ENCODE peak calls at places on chromosomes 13 and 19, in ten cellular contexts. One of them, this sample, is unnamed.

GRCh38 chr19:23415561-23416191 is 20.4 kb upstream of the ZNF91 start:
- DNase-seq in activated CD4-positive, alpha-beta T cell treated with anti-CD3 and anti-CD28 coated beads, Interleukin-2, amount 10 ng/mL, durations not matched to agents 7 days and 5 days: no peak
- DNase-seq in GM23248: peak; percentile 25
- DNase-seq in NCI-H2029: peak; percentile 22
- DNase-seq in germinal center: peak; percentile 18
- DNase-seq in mammary epithelial cell: peak; percentile 21
- DNase-seq in neural crest cell: peak; percentile 61
- DNase-seq in stimulated activated CD8-positive, alpha-beta memory T cell treated with anti-CD3 and anti-CD28 coated beads, Interleukin-4, amount 100 ng/mL, for 24 hours: no peak
- DNase-seq in activated CD8-positive, alpha-beta memory T cell treated with anti-CD3 and anti-CD28 coated beads for 1 hour: no peak
- DNase-seq in HEK293T: no peak
- DNase-seq in this sample: no peak

GRCh38 chr19:2636897-2637683 is 65.4 kb downstream of the GNG7 start:
- DNase-seq in NCI-H2029: no peak
- DNase-seq in GM23248: peak; percentile 64
- DNase-seq in neural crest cell: peak; percentile 64
- DNase-seq in HEK293T: peak; percentile 74
- DNase-seq in activated CD4-positive, alpha-beta T cell treated with anti-CD3 and anti-CD28 coated beads, Interleukin-2, amount 10 ng/mL, durations not matched to agents 7 days and 5 days: peak; percentile 78
- DNase-seq in germinal center: peak; percentile 88
- DNase-seq in activated CD8-positive, alpha-beta memory T cell treated with anti-CD3 and anti-CD28 coated beads for 1 hour: peak; percentile 33
- DNase-seq in stimulated activated CD8-positive, alpha-beta memory T cell treated with anti-CD3 and anti-CD28 coated beads, Interleukin-4, amount 100 ng/mL, for 24 hours: peak; percentile 61
- DNase-seq in mammary epithelial cell: no peak
- DNase-seq in this sample: peak; percentile 16

GRCh38 chr19:56141416-56141992 is 417 bp downstream of the ZNF444 start:
- DNase-seq in activated CD4-positive, alpha-beta T cell treated with anti-CD3 and anti-CD28 coated beads, Interleukin-2, amount 10 ng/mL, durations not matched to agents 7 days and 5 days: peak; percentile 50
- DNase-seq in activated CD8-positive, alpha-beta memory T cell treated with anti-CD3 and anti-CD28 coated beads for 1 hour: no peak
- DNase-seq in GM23248: peak; percentile 59
- DNase-seq in neural crest cell: no peak
- DNase-seq in germinal center: no peak
- DNase-seq in NCI-H2029: no peak
- DNase-seq in HEK293T: no peak
- DNase-seq in mammary epithelial cell: peak; percentile 11
- DNase-seq in stimulated activated CD8-positive, alpha-beta memory T cell treated with anti-CD3 and anti-CD28 coated beads, Interleukin-4, amount 100 ng/mL, for 24 hours: no peak
- DNase-seq in this sample: no peak

GRCh38 chr19:31436121-31436776 is 87.0 kb upstream of the TSHZ3 start:
- DNase-seq in stimulated activated CD8-positive, alpha-beta memory T cell treated with anti-CD3 and anti-CD28 coated beads, Interleukin-4, amount 100 ng/mL, for 24 hours: no peak
- DNase-seq in activated CD4-positive, alpha-beta T cell treated with anti-CD3 and anti-CD28 coated beads, Interleukin-2, amount 10 ng/mL, durations not matched to agents 7 days and 5 days: no peak
- DNase-seq in GM23248: peak; percentile 92
- DNase-seq in NCI-H2029: no peak
- DNase-seq in HEK293T: no peak
- DNase-seq in germinal center: no peak
- DNase-seq in activated CD8-positive, alpha-beta memory T cell treated with anti-CD3 and anti-CD28 coated beads for 1 hour: no peak
- DNase-seq in mammary epithelial cell: peak; percentile 60
- DNase-seq in neural crest cell: no peak
- DNase-seq in this sample: no peak

GRCh38 chr13:97307882-97308624 is 85.9 kb downstream of the MBNL2 start:
- DNase-seq in activated CD4-positive, alpha-beta T cell treated with anti-CD3 and anti-CD28 coated beads, Interleukin-2, amount 10 ng/mL, durations not matched to agents 7 days and 5 days: no peak
- DNase-seq in HEK293T: no peak
- DNase-seq in mammary epithelial cell: peak; percentile 86
- DNase-seq in NCI-H2029: no peak
- DNase-seq in stimulated activated CD8-positive, alpha-beta memory T cell treated with anti-CD3 and anti-CD28 coated beads, Interleukin-4, amount 100 ng/mL, for 24 hours: no peak
- DNase-seq in neural crest cell: no peak
- DNase-seq in germinal center: no peak
- DNase-seq in GM23248: peak; percentile 62
- DNase-seq in activated CD8-positive, alpha-beta memory T cell treated with anti-CD3 and anti-CD28 coated beads for 1 hour: no peak
- DNase-seq in this sample: peak; percentile 24

GRCh38 chr19:52691215-52691610 is 43.6 kb downstream of the ZNF611 start:
- DNase-seq in activated CD8-positive, alpha-beta memory T cell treated with anti-CD3 and anti-CD28 coated beads for 1 hour: no peak
- DNase-seq in neural crest cell: no peak
- DNase-seq in activated CD4-positive, alpha-beta T cell treated with anti-CD3 and anti-CD28 coated beads, Interleukin-2, amount 10 ng/mL, durations not matched to agents 7 days and 5 days: no peak
- DNase-seq in HEK293T: no peak
- DNase-seq in mammary epithelial cell: no peak
- DNase-seq in NCI-H2029: no peak
- DNase-seq in GM23248: peak; percentile 26
- DNase-seq in germinal center: no peak
- DNase-seq in stimulated activated CD8-positive, alpha-beta memory T cell treated with anti-CD3 and anti-CD28 coated beads, Interleukin-4, amount 100 ng/mL, for 24 hours: no peak
- DNase-seq in this sample: no peak

GRCh38 chr19:55546822-55547614 is 1.7 kb upstream of the SBK3 start:
- DNase-seq in HEK293T: peak; percentile 6
- DNase-seq in GM23248: peak; percentile 79
- DNase-seq in NCI-H2029: peak; percentile 34
- DNase-seq in activated CD4-positive, alpha-beta T cell treated with anti-CD3 and anti-CD28 coated beads, Interleukin-2, amount 10 ng/mL, durations not matched to agents 7 days and 5 days: no peak
- DNase-seq in neural crest cell: no peak
- DNase-seq in germinal center: no peak
- DNase-seq in stimulated activated CD8-positive, alpha-beta memory T cell treated with anti-CD3 and anti-CD28 coated beads, Interleukin-4, amount 100 ng/mL, for 24 hours: no peak
- DNase-seq in activated CD8-positive, alpha-beta memory T cell treated with anti-CD3 and anti-CD28 coated beads for 1 hour: no peak
- DNase-seq in mammary epithelial cell: peak; percentile 26
- DNase-seq in this sample: no peak

GRCh38 chr13:24216176-24216575 is 55.7 kb downstream of the SPATA13 start:
- DNase-seq in activated CD8-positive, alpha-beta memory T cell treated with anti-CD3 and anti-CD28 coated beads for 1 hour: no peak
- DNase-seq in stimulated activated CD8-positive, alpha-beta memory T cell treated with anti-CD3 and anti-CD28 coated beads, Interleukin-4, amount 100 ng/mL, for 24 hours: no peak
- DNase-seq in NCI-H2029: no peak
- DNase-seq in mammary epithelial cell: peak; percentile 54
- DNase-seq in activated CD4-positive, alpha-beta T cell treated with anti-CD3 and anti-CD28 coated beads, Interleukin-2, amount 10 ng/mL, durations not matched to agents 7 days and 5 days: no peak
- DNase-seq in GM23248: no peak
- DNase-seq in neural crest cell: no peak
- DNase-seq in HEK293T: no peak
- DNase-seq in germinal center: no peak
- DNase-seq in this sample: no peak

GRCh38 chr13:32901994-32902780 is 114.0 kb upstream of the KL start:
- DNase-seq in NCI-H2029: no peak
- DNase-seq in germinal center: no peak
- DNase-seq in stimulated activated CD8-positive, alpha-beta memory T cell treated with anti-CD3 and anti-CD28 coated beads, Interleukin-4, amount 100 ng/mL, for 24 hours: no peak
- DNase-seq in HEK293T: no peak
- DNase-seq in neural crest cell: no peak
- DNase-seq in activated CD8-positive, alpha-beta memory T cell treated with anti-CD3 and anti-CD28 coated beads for 1 hour: no peak
- DNase-seq in activated CD4-positive, alpha-beta T cell treated with anti-CD3 and anti-CD28 coated beads, Interleukin-2, amount 10 ng/mL, durations not matched to agents 7 days and 5 days: no peak
- DNase-seq in mammary epithelial cell: no peak
- DNase-seq in GM23248: peak; percentile 76
- DNase-seq in this sample: no peak

GRCh38 chr13:96089749-96090239 is at the start of gene HS6ST3:
- DNase-seq in activated CD8-positive, alpha-beta memory T cell treated with anti-CD3 and anti-CD28 coated beads for 1 hour: no peak
- DNase-seq in stimulated activated CD8-positive, alpha-beta memory T cell treated with anti-CD3 and anti-CD28 coated beads, Interleukin-4, amount 100 ng/mL, for 24 hours: no peak
- DNase-seq in mammary epithelial cell: peak; percentile 14
- DNase-seq in activated CD4-positive, alpha-beta T cell treated with anti-CD3 and anti-CD28 coated beads, Interleukin-2, amount 10 ng/mL, durations not matched to agents 7 days and 5 days: no peak
- DNase-seq in GM23248: peak; percentile 42
- DNase-seq in germinal center: peak; percentile 17
- DNase-seq in NCI-H2029: no peak
- DNase-seq in neural crest cell: peak; percentile 20
- DNase-seq in HEK293T: peak; percentile 71
- DNase-seq in this sample: no peak

GRCh38 chr19:16180611-16181010 is 4.6 kb upstream of the FAM32A start:
- DNase-seq in GM23248: peak; percentile 81
- DNase-seq in germinal center: no peak
- DNase-seq in stimulated activated CD8-positive, alpha-beta memory T cell treated with anti-CD3 and anti-CD28 coated beads, Interleukin-4, amount 100 ng/mL, for 24 hours: no peak
- DNase-seq in mammary epithelial cell: peak; percentile 46
- DNase-seq in NCI-H2029: no peak
- DNase-seq in neural crest cell: no peak
- DNase-seq in HEK293T: no peak
- DNase-seq in activated CD8-positive, alpha-beta memory T cell treated with anti-CD3 and anti-CD28 coated beads for 1 hour: no peak
- DNase-seq in activated CD4-positive, alpha-beta T cell treated with anti-CD3 and anti-CD28 coated beads, Interleukin-2, amount 10 ng/mL, durations not matched to agents 7 days and 5 days: no peak
- DNase-seq in this sample: no peak

GRCh38 chr19:55158848-55159793 is 1.6 kb upstream of the TNNI3 start:
- DNase-seq in germinal center: no peak
- DNase-seq in GM23248: peak; percentile 60
- DNase-seq in activated CD8-positive, alpha-beta memory T cell treated with anti-CD3 and anti-CD28 coated beads for 1 hour: no peak
- DNase-seq in neural crest cell: no peak
- DNase-seq in stimulated activated CD8-positive, alpha-beta memory T cell treated with anti-CD3 and anti-CD28 coated beads, Interleukin-4, amount 100 ng/mL, for 24 hours: no peak
- DNase-seq in NCI-H2029: no peak
- DNase-seq in mammary epithelial cell: no peak
- DNase-seq in HEK293T: no peak
- DNase-seq in activated CD4-positive, alpha-beta T cell treated with anti-CD3 and anti-CD28 coated beads, Interleukin-2, amount 10 ng/mL, durations not matched to agents 7 days and 5 days: no peak
- DNase-seq in this sample: no peak

GRCh38 chr13:102033719-102034446 is 368.0 kb downstream of the FGF14 start:
- DNase-seq in activated CD8-positive, alpha-beta memory T cell treated with anti-CD3 and anti-CD28 coated beads for 1 hour: no peak
- DNase-seq in NCI-H2029: no peak
- DNase-seq in germinal center: no peak
- DNase-seq in GM23248: no peak
- DNase-seq in mammary epithelial cell: no peak
- DNase-seq in neural crest cell: no peak
- DNase-seq in HEK293T: no peak
- DNase-seq in activated CD4-positive, alpha-beta T cell treated with anti-CD3 and anti-CD28 coated beads, Interleukin-2, amount 10 ng/mL, durations not matched to agents 7 days and 5 days: no peak
- DNase-seq in stimulated activated CD8-positive, alpha-beta memory T cell treated with anti-CD3 and anti-CD28 coated beads, Interleukin-4, amount 100 ng/mL, for 24 hours: no peak
- DNase-seq in this sample: no peak

GRCh38 chr13:102598061-102598460 is 1.3 kb downstream of the TPP2 start:
- DNase-seq in mammary epithelial cell: peak; percentile 25
- DNase-seq in neural crest cell: no peak
- DNase-seq in activated CD8-positive, alpha-beta memory T cell treated with anti-CD3 and anti-CD28 coated beads for 1 hour: no peak
- DNase-seq in activated CD4-positive, alpha-beta T cell treated with anti-CD3 and anti-CD28 coated beads, Interleukin-2, amount 10 ng/mL, durations not matched to agents 7 days and 5 days: no peak
- DNase-seq in HEK293T: no peak
- DNase-seq in germinal center: no peak
- DNase-seq in stimulated activated CD8-positive, alpha-beta memory T cell treated with anti-CD3 and anti-CD28 coated beads, Interleukin-4, amount 100 ng/mL, for 24 hours: no peak
- DNase-seq in GM23248: peak; percentile 51
- DNase-seq in NCI-H2029: no peak
- DNase-seq in this sample: no peak

GRCh38 chr19:8145969-8146368 is 3.4 kb downstream of the FBN3 start:
- DNase-seq in neural crest cell: no peak
- DNase-seq in GM23248: no peak
- DNase-seq in stimulated activated CD8-positive, alpha-beta memory T cell treated with anti-CD3 and anti-CD28 coated beads, Interleukin-4, amount 100 ng/mL, for 24 hours: no peak
- DNase-seq in NCI-H2029: no peak
- DNase-seq in mammary epithelial cell: no peak
- DNase-seq in activated CD4-positive, alpha-beta T cell treated with anti-CD3 and anti-CD28 coated beads, Interleukin-2, amount 10 ng/mL, durations not matched to agents 7 days and 5 days: no peak
- DNase-seq in activated CD8-positive, alpha-beta memory T cell treated with anti-CD3 and anti-CD28 coated beads for 1 hour: no peak
- DNase-seq in germinal center: no peak
- DNase-seq in HEK293T: no peak
- DNase-seq in this sample: no peak

GRCh38 chr19:54309811-54310210 is 3.2 kb downstream of the LILRA5 start:
- DNase-seq in mammary epithelial cell: no peak
- DNase-seq in stimulated activated CD8-positive, alpha-beta memory T cell treated with anti-CD3 and anti-CD28 coated beads, Interleukin-4, amount 100 ng/mL, for 24 hours: no peak
- DNase-seq in neural crest cell: no peak
- DNase-seq in HEK293T: no peak
- DNase-seq in activated CD8-positive, alpha-beta memory T cell treated with anti-CD3 and anti-CD28 coated beads for 1 hour: no peak
- DNase-seq in NCI-H2029: no peak
- DNase-seq in activated CD4-positive, alpha-beta T cell treated with anti-CD3 and anti-CD28 coated beads, Interleukin-2, amount 10 ng/mL, durations not matched to agents 7 days and 5 days: no peak
- DNase-seq in germinal center: no peak
- DNase-seq in GM23248: no peak
- DNase-seq in this sample: no peak

GRCh38 chr19:56309511-56310185 is 5.0 kb downstream of the ZSCAN5A start:
- DNase-seq in stimulated activated CD8-positive, alpha-beta memory T cell treated with anti-CD3 and anti-CD28 coated beads, Interleukin-4, amount 100 ng/mL, for 24 hours: peak; percentile 28
- DNase-seq in mammary epithelial cell: peak; percentile 60
- DNase-seq in HEK293T: peak; percentile 62
- DNase-seq in GM23248: peak; percentile 69
- DNase-seq in germinal center: peak; percentile 76
- DNase-seq in neural crest cell: peak; percentile 58
- DNase-seq in activated CD8-positive, alpha-beta memory T cell treated with anti-CD3 and anti-CD28 coated beads for 1 hour: no peak
- DNase-seq in activated CD4-positive, alpha-beta T cell treated with anti-CD3 and anti-CD28 coated beads, Interleukin-2, amount 10 ng/mL, durations not matched to agents 7 days and 5 days: peak; percentile 59
- DNase-seq in NCI-H2029: peak; percentile 4
- DNase-seq in this sample: peak; percentile 25

GRCh38 chr13:79282976-79283375 is 123.1 kb downstream of the RBM26 start:
- DNase-seq in mammary epithelial cell: peak; percentile 48
- DNase-seq in stimulated activated CD8-positive, alpha-beta memory T cell treated with anti-CD3 and anti-CD28 coated beads, Interleukin-4, amount 100 ng/mL, for 24 hours: no peak
- DNase-seq in HEK293T: no peak
- DNase-seq in activated CD8-positive, alpha-beta memory T cell treated with anti-CD3 and anti-CD28 coated beads for 1 hour: no peak
- DNase-seq in neural crest cell: no peak
- DNase-seq in germinal center: no peak
- DNase-seq in activated CD4-positive, alpha-beta T cell treated with anti-CD3 and anti-CD28 coated beads, Interleukin-2, amount 10 ng/mL, durations not matched to agents 7 days and 5 days: no peak
- DNase-seq in GM23248: no peak
- DNase-seq in NCI-H2029: no peak
- DNase-seq in this sample: no peak

GRCh38 chr13:51412431-51412830 is 40.4 kb downstream of the INTS6 start:
- DNase-seq in HEK293T: no peak
- DNase-seq in activated CD4-positive, alpha-beta T cell treated with anti-CD3 and anti-CD28 coated beads, Interleukin-2, amount 10 ng/mL, durations not matched to agents 7 days and 5 days: no peak
- DNase-seq in stimulated activated CD8-positive, alpha-beta memory T cell treated with anti-CD3 and anti-CD28 coated beads, Interleukin-4, amount 100 ng/mL, for 24 hours: no peak
- DNase-seq in GM23248: no peak
- DNase-seq in NCI-H2029: no peak
- DNase-seq in mammary epithelial cell: no peak
- DNase-seq in neural crest cell: no peak
- DNase-seq in activated CD8-positive, alpha-beta memory T cell treated with anti-CD3 and anti-CD28 coated beads for 1 hour: no peak
- DNase-seq in germinal center: no peak
- DNase-seq in this sample: no peak

GRCh38 chr19:33236696-33237390 is 11.2 kb upstream of the SLC7A10 start:
- DNase-seq in mammary epithelial cell: no peak
- DNase-seq in NCI-H2029: no peak
- DNase-seq in germinal center: no peak
- DNase-seq in activated CD4-positive, alpha-beta T cell treated with anti-CD3 and anti-CD28 coated beads, Interleukin-2, amount 10 ng/mL, durations not matched to agents 7 days and 5 days: no peak
- DNase-seq in activated CD8-positive, alpha-beta memory T cell treated with anti-CD3 and anti-CD28 coated beads for 1 hour: no peak
- DNase-seq in HEK293T: no peak
- DNase-seq in GM23248: no peak
- DNase-seq in stimulated activated CD8-positive, alpha-beta memory T cell treated with anti-CD3 and anti-CD28 coated beads, Interleukin-4, amount 100 ng/mL, for 24 hours: no peak
- DNase-seq in neural crest cell: no peak
- DNase-seq in this sample: no peak

GRCh38 chr13:56528040-56528760 is 612.5 kb upstream of the PRR20A start:
- DNase-seq in activated CD8-positive, alpha-beta memory T cell treated with anti-CD3 and anti-CD28 coated beads for 1 hour: no peak
- DNase-seq in GM23248: no peak
- DNase-seq in activated CD4-positive, alpha-beta T cell treated with anti-CD3 and anti-CD28 coated beads, Interleukin-2, amount 10 ng/mL, durations not matched to agents 7 days and 5 days: no peak
- DNase-seq in neural crest cell: no peak
- DNase-seq in NCI-H2029: peak; percentile 45
- DNase-seq in HEK293T: no peak
- DNase-seq in mammary epithelial cell: no peak
- DNase-seq in germinal center: no peak
- DNase-seq in stimulated activated CD8-positive, alpha-beta memory T cell treated with anti-CD3 and anti-CD28 coated beads, Interleukin-4, amount 100 ng/mL, for 24 hours: no peak
- DNase-seq in this sample: no peak

GRCh38 chr19:46970815-46971214 is 48.8 kb upstream of the NPAS1 start:
- DNase-seq in activated CD4-positive, alpha-beta T cell treated with anti-CD3 and anti-CD28 coated beads, Interleukin-2, amount 10 ng/mL, durations not matched to agents 7 days and 5 days: no peak
- DNase-seq in germinal center: no peak
- DNase-seq in mammary epithelial cell: no peak
- DNase-seq in neural crest cell: no peak
- DNase-seq in stimulated activated CD8-positive, alpha-beta memory T cell treated with anti-CD3 and anti-CD28 coated beads, Interleukin-4, amount 100 ng/mL, for 24 hours: no peak
- DNase-seq in GM23248: peak; percentile 95
- DNase-seq in activated CD8-positive, alpha-beta memory T cell treated with anti-CD3 and anti-CD28 coated beads for 1 hour: no peak
- DNase-seq in NCI-H2029: peak; percentile 74
- DNase-seq in HEK293T: no peak
- DNase-seq in this sample: peak; percentile 21

GRCh38 chr19:38025908-38026307 is 118.9 kb downstream of the SIPA1L3 start:
- DNase-seq in stimulated activated CD8-positive, alpha-beta memory T cell treated with anti-CD3 and anti-CD28 coated beads, Interleukin-4, amount 100 ng/mL, for 24 hours: no peak
- DNase-seq in neural crest cell: no peak
- DNase-seq in germinal center: no peak
- DNase-seq in HEK293T: no peak
- DNase-seq in GM23248: no peak
- DNase-seq in NCI-H2029: no peak
- DNase-seq in activated CD8-positive, alpha-beta memory T cell treated with anti-CD3 and anti-CD28 coated beads for 1 hour: no peak
- DNase-seq in mammary epithelial cell: no peak
- DNase-seq in activated CD4-positive, alpha-beta T cell treated with anti-CD3 and anti-CD28 coated beads, Interleukin-2, amount 10 ng/mL, durations not matched to agents 7 days and 5 days: no peak
- DNase-seq in this sample: no peak

GRCh38 chr13:39196957-39197644 is 158.8 kb downstream of the NHLRC3 start:
- DNase-seq in germinal center: no peak
- DNase-seq in neural crest cell: no peak
- DNase-seq in stimulated activated CD8-positive, alpha-beta memory T cell treated with anti-CD3 and anti-CD28 coated beads, Interleukin-4, amount 100 ng/mL, for 24 hours: no peak
- DNase-seq in activated CD8-positive, alpha-beta memory T cell treated with anti-CD3 and anti-CD28 coated beads for 1 hour: no peak
- DNase-seq in mammary epithelial cell: no peak
- DNase-seq in HEK293T: no peak
- DNase-seq in GM23248: no peak
- DNase-seq in NCI-H2029: no peak
- DNase-seq in activated CD4-positive, alpha-beta T cell treated with anti-CD3 and anti-CD28 coated beads, Interleukin-2, amount 10 ng/mL, durations not matched to agents 7 days and 5 days: no peak
- DNase-seq in this sample: no peak

GRCh38 chr19:16977306-16977705 is 49.3 kb downstream of the CPAMD8 start:
- DNase-seq in activated CD4-positive, alpha-beta T cell treated with anti-CD3 and anti-CD28 coated beads, Interleukin-2, amount 10 ng/mL, durations not matched to agents 7 days and 5 days: no peak
- DNase-seq in HEK293T: no peak
- DNase-seq in germinal center: no peak
- DNase-seq in GM23248: no peak
- DNase-seq in mammary epithelial cell: no peak
- DNase-seq in activated CD8-positive, alpha-beta memory T cell treated with anti-CD3 and anti-CD28 coated beads for 1 hour: no peak
- DNase-seq in NCI-H2029: no peak
- DNase-seq in stimulated activated CD8-positive, alpha-beta memory T cell treated with anti-CD3 and anti-CD28 coated beads, Interleukin-4, amount 100 ng/mL, for 24 hours: no peak
- DNase-seq in neural crest cell: no peak
- DNase-seq in this sample: no peak

GRCh38 chr19:39765091-39766076 is 13.3 kb upstream of the LEUTX start:
- DNase-seq in activated CD4-positive, alpha-beta T cell treated with anti-CD3 and anti-CD28 coated beads, Interleukin-2, amount 10 ng/mL, durations not matched to agents 7 days and 5 days: peak; percentile 48
- DNase-seq in germinal center: peak; percentile 18
- DNase-seq in HEK293T: peak; percentile 45
- DNase-seq in NCI-H2029: no peak
- DNase-seq in stimulated activated CD8-positive, alpha-beta memory T cell treated with anti-CD3 and anti-CD28 coated beads, Interleukin-4, amount 100 ng/mL, for 24 hours: peak; percentile 28
- DNase-seq in neural crest cell: peak; percentile 76
- DNase-seq in activated CD8-positive, alpha-beta memory T cell treated with anti-CD3 and anti-CD28 coated beads for 1 hour: no peak
- DNase-seq in mammary epithelial cell: peak; percentile 13
- DNase-seq in GM23248: peak; percentile 67
- DNase-seq in this sample: peak; percentile 38

GRCh38 chr19:16446108-16447014 is 25.4 kb downstream of the EPS15L1 start:
- DNase-seq in mammary epithelial cell: no peak
- DNase-seq in activated CD8-positive, alpha-beta memory T cell treated with anti-CD3 and anti-CD28 coated beads for 1 hour: no peak
- DNase-seq in germinal center: peak; percentile 63
- DNase-seq in neural crest cell: no peak
- DNase-seq in NCI-H2029: no peak
- DNase-seq in stimulated activated CD8-positive, alpha-beta memory T cell treated with anti-CD3 and anti-CD28 coated beads, Interleukin-4, amount 100 ng/mL, for 24 hours: no peak
- DNase-seq in HEK293T: no peak
- DNase-seq in GM23248: no peak
- DNase-seq in activated CD4-positive, alpha-beta T cell treated with anti-CD3 and anti-CD28 coated beads, Interleukin-2, amount 10 ng/mL, durations not matched to agents 7 days and 5 days: no peak
- DNase-seq in this sample: no peak

GRCh38 chr19:29789007-29789406 is 22.8 kb upstream of the CCNE1 start:
- DNase-seq in HEK293T: no peak
- DNase-seq in NCI-H2029: no peak
- DNase-seq in GM23248: no peak
- DNase-seq in stimulated activated CD8-positive, alpha-beta memory T cell treated with anti-CD3 and anti-CD28 coated beads, Interleukin-4, amount 100 ng/mL, for 24 hours: no peak
- DNase-seq in activated CD8-positive, alpha-beta memory T cell treated with anti-CD3 and anti-CD28 coated beads for 1 hour: no peak
- DNase-seq in neural crest cell: no peak
- DNase-seq in germinal center: no peak
- DNase-seq in activated CD4-positive, alpha-beta T cell treated with anti-CD3 and anti-CD28 coated beads, Interleukin-2, amount 10 ng/mL, durations not matched to agents 7 days and 5 days: no peak
- DNase-seq in mammary epithelial cell: peak; percentile 43
- DNase-seq in this sample: no peak

This sample was measured in NCI-H460.